ENCODE peak calls at places on chromosomes 11 and 22, in nine cellular contexts. H, K, X, Y, E, N, F, R and A are unnamed samples.

GRCh38 chr11:65776196-65776595 is 4.6 kb downstream of the AP5B1 start:
- DNase-seq in H (no peak), K (no peak), X (no peak), Y (no peak), E (no peak), N (no peak), F (peak), R (no peak), A (peak)

GRCh38 chr22:25987948-25988347 is 181.3 kb upstream of the SEZ6L start:
- DNase-seq in H (no peak), K (no peak), X (no peak), Y (no peak), E (no peak), N (no peak), F (no peak), R (no peak), A (no peak)

GRCh38 chr11:45210846-45211245 is 64.4 kb downstream of the PRDM11 start:
- DNase-seq in H (no peak), K (no peak), X (no peak), Y (no peak), E (no peak), N (no peak), F (no peak), R (no peak), A (no peak)

GRCh38 chr22:17878186-17878694 is 104.0 kb upstream of the BID start:
- DNase-seq in H (no peak), K (no peak), X (no peak), Y (no peak), E (no peak), N (no peak), F (no peak), R (no peak), A (no peak)

GRCh38 chr11:125414121-125414520 is 81.9 kb downstream of the FEZ1 start:
- DNase-seq in H (no peak), K (no peak), X (no peak), Y (no peak), E (no peak), N (no peak), F (no peak), R (no peak), A (no peak)

GRCh38 chr11:118180300-118180703 is 3.9 kb upstream of the SCN2B start:
- DNase-seq in H (peak), K (peak), X (no peak), Y (no peak), E (peak), N (peak), F (no peak), R (no peak), A (no peak)

GRCh38 chr11:35135222-35135621 is 3.7 kb upstream of the CD44 start:
- DNase-seq in H (no peak), K (no peak), X (no peak), Y (no peak), E (no peak), N (no peak), F (no peak), R (no peak), A (no peak)

GRCh38 chr11:114296190-114296978 is at the start of gene NNMT:
- DNase-seq in H (no peak), K (no peak), X (peak), Y (no peak), E (peak), N (peak), F (no peak), R (no peak), A (peak)

GRCh38 chr22:37633693-37634504 is 5.6 kb upstream of the SH3BP1 start:
- DNase-seq in H (peak), K (peak), X (peak), Y (peak), E (peak), N (peak), F (peak), R (no peak), A (no peak)

GRCh38 chr11:112599861-112600533 is 339.3 kb upstream of the PLET1 start:
- DNase-seq in H (no peak), K (no peak), X (no peak), Y (no peak), E (no peak), N (no peak), F (no peak), R (no peak), A (no peak)

GRCh38 chr11:47773882-47774281 is 6.7 kb upstream of the FNBP4 start:
- DNase-seq in H (no peak), K (no peak), X (no peak), Y (no peak), E (no peak), N (no peak), F (no peak), R (no peak), A (no peak)

GRCh38 chr11:15276616-15277015 is 161.9 kb downstream of the INSC start:
- DNase-seq in H (no peak), K (peak), X (no peak), Y (no peak), E (no peak), N (peak), F (no peak), R (no peak), A (peak)

GRCh38 chr22:30000566-30000965 is 79.7 kb upstream of the HORMAD2 start:
- DNase-seq in H (no peak), K (no peak), X (no peak), Y (no peak), E (peak), N (peak), F (no peak), R (no peak), A (no peak)

GRCh38 chr11:34915136-34916013 is 804 bp downstream of the APIP start:
- DNase-seq in H (no peak), K (no peak), X (no peak), Y (no peak), E (no peak), N (peak), F (peak), R (peak), A (peak)

GRCh38 chr11:1966531-1966930 is 19.4 kb downstream of the MRPL23 start:
- DNase-seq in H (no peak), K (no peak), X (no peak), Y (no peak), E (no peak), N (no peak), F (no peak), R (no peak), A (no peak)

GRCh38 chr22:46052801-46053562 is 76.0 kb upstream of the WNT7B start:
- DNase-seq in H (peak), K (no peak), X (no peak), Y (no peak), E (peak), N (peak), F (peak), R (no peak), A (peak)

GRCh38 chr22:45934659-45935341 is 42.2 kb downstream of the WNT7B start:
- DNase-seq in H (peak), K (no peak), X (no peak), Y (no peak), E (peak), N (peak), F (no peak), R (peak), A (peak)

GRCh38 chr11:73307323-73308002 is 613 bp upstream of the ARHGEF17 start:
- DNase-seq in H (peak), K (peak), X (peak), Y (peak), E (peak), N (peak), F (peak), R (peak), A (peak)

GRCh38 chr11:129266536-129266935 is 74.4 kb upstream of the ARHGAP32 start:
- DNase-seq in H (no peak), K (no peak), X (no peak), Y (no peak), E (no peak), N (no peak), F (no peak), R (no peak), A (no peak)

GRCh38 chr11:66891849-66892660 is 35.2 kb downstream of the LRFN4 start:
- DNase-seq in H (no peak), K (no peak), X (no peak), Y (no peak), E (peak), N (peak), F (peak), R (peak), A (peak)

GRCh38 chr11:42066113-42066512 is 606.7 kb upstream of the LRRC4C start:
- DNase-seq in H (peak), K (no peak), X (no peak), Y (no peak), E (peak), N (no peak), F (no peak), R (no peak), A (peak)

GRCh38 chr11:12441081-12441801 is 63.9 kb downstream of the PARVA start:
- DNase-seq in H (no peak), K (no peak), X (no peak), Y (no peak), E (no peak), N (peak), F (no peak), R (no peak), A (no peak)

GRCh38 chr11:1153105-1153950 is 4.4 kb upstream of the MUC5AC start:
- DNase-seq in H (no peak), K (no peak), X (no peak), Y (no peak), E (no peak), N (peak), F (no peak), R (peak), A (no peak)